ENCODE peak calls at places on chromosomes 5 and 9, in eight cellular contexts. T is left ventricle myocardium inferior, N is uterus, I is mammary epithelial cell, J is ascending aorta, S is MM.1S, F is colonic mucosa, C is left lung. L is an unnamed sample.

GRCh38 chr5:151570512-151571269 is 20.4 kb downstream of the FAT2 start:
- DNase-seq in T (no peak), N (no peak), I (peak; percentile 77), J (peak; percentile 51), S (no peak), F (no peak), C (no peak), L (no peak)

GRCh38 chr5:88692979-88693932 is 189.7 kb downstream of the MEF2C start:
- DNase-seq in T (no peak), N (no peak), I (no peak), J (no peak), S (no peak), F (no peak), C (no peak), L (no peak)

GRCh38 chr5:157718529-157718928 is 12.7 kb upstream of the THG1L start:
- DNase-seq in T (no peak), N (no peak), I (peak; percentile 52), J (no peak), S (peak; percentile 39), F (peak; percentile 36), C (no peak), L (peak; percentile 77)

GRCh38 chr9:89436963-89437625 is 60.8 kb downstream of the SEMA4D start:
- DNase-seq in T (no peak), N (no peak), I (peak; percentile 17), J (peak; percentile 68), S (peak; percentile 96), F (peak; percentile 79), C (no peak), L (peak; percentile 32)

GRCh38 chr5:137561572-137561971 is 62.4 kb upstream of the SPOCK1 start:
- DNase-seq in T (no peak), N (no peak), I (peak; percentile 41), J (no peak), S (no peak), F (no peak), C (no peak), L (no peak)

GRCh38 chr9:8628771-8629170 is 829.2 kb upstream of the DMAC1 start:
- DNase-seq in T (no peak), N (no peak), I (no peak), J (no peak), S (no peak), F (no peak), C (no peak), L (no peak)

GRCh38 chr5:149264432-149265069 is 7.1 kb upstream of the AFAP1L1 start:
- DNase-seq in T (no peak), N (no peak), I (peak; percentile 64), J (no peak), S (peak; percentile 90), F (peak; percentile 32), C (no peak), L (peak; percentile 66)

GRCh38 chr9:85743290-85744128 is 1.8 kb upstream of the AGTPBP1 start:
- DNase-seq in T (no peak), N (no peak), I (peak; percentile 90), J (no peak), S (no peak), F (peak; percentile 56), C (peak; percentile 76), L (no peak)

GRCh38 chr9:113933188-113933587 is 57.1 kb downstream of the ZNF618 start:
- DNase-seq in T (no peak), N (no peak), I (no peak), J (peak; percentile 87), S (no peak), F (peak; percentile 12), C (no peak), L (no peak)

GRCh38 chr5:136001531-136001930 is 27.3 kb upstream of the TGFBI start:
- DNase-seq in T (no peak), N (no peak), I (no peak), J (no peak), S (no peak), F (no peak), C (no peak), L (no peak)

GRCh38 chr5:169602535-169602934 is 19.0 kb downstream of the SPDL1 start:
- DNase-seq in T (no peak), N (no peak), I (no peak), J (no peak), S (no peak), F (no peak), C (no peak), L (no peak)
- H3K36me3 ChIP-seq in T (peaks cover 57% of the 10 kb centered on the region), N (no peaks in the 10 kb centered on the region), I (peaks cover 29% of the 10 kb centered on the region), J (peaks cover 25% of the 10 kb centered on the region), S (peaks cover 3% of the 10 kb centered on the region), F (no peaks in the 10 kb centered on the region), C (peaks cover 55% of the 10 kb centered on the region), L (peaks cover 28% of the 10 kb centered on the region)

DNA sequence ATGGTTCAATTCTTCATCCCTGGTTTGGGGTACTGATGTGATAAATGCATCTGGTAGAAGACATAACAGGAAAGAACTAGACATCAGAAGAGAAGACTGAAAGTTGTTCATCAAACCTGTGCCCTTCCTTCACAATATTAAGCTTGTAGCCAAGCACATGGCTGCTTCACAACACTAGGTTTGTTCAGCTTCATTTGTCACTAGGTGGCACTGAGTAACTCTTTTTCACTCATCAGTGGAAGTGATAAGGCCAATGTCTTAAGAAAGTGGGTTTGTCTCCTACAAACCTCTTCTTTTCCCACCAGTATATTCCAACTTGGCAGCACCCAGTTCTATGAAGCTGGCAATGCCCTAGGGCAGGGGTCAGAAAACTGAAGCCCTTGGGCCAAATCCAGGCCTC is 26.9 kb downstream of the ZNF484 start:
- DNase-seq in T (no peak), N (no peak), I (no peak), J (no peak), S (no peak), F (no peak), C (no peak), L (no peak)
- H3K36me3 ChIP-seq in T (peaks cover 100% of the 10 kb centered on the region), N (no peaks in the 10 kb centered on the region), I (peaks cover 14% of the 10 kb centered on the region), J (peaks cover 100% of the 10 kb centered on the region), S (peaks cover 21% of the 10 kb centered on the region), F (peaks cover 25% of the 10 kb centered on the region), C (peaks cover 99% of the 10 kb centered on the region), L (peaks cover 86% of the 10 kb centered on the region)

GRCh38 chr9:33065157-33066076 is 11.1 kb downstream of the SMU1 start:
- DNase-seq in T (no peak), N (no peak), I (no peak), J (no peak), S (peak; percentile 39), F (no peak), C (no peak), L (no peak)
- H3K36me3 ChIP-seq in T (peaks cover 98% of the 10 kb centered on the region), N (no peaks in the 10 kb centered on the region), I (peaks cover 22% of the 10 kb centered on the region), J (peaks cover 80% of the 10 kb centered on the region), S (peaks cover 14% of the 10 kb centered on the region), F (peaks cover 13% of the 10 kb centered on the region), C (peaks cover 100% of the 10 kb centered on the region), L (peaks cover 87% of the 10 kb centered on the region)

GRCh38 chr5:160268111-160268510 is 38.8 kb downstream of the FABP6 start:
- DNase-seq in T (no peak), N (no peak), I (no peak), J (no peak), S (no peak), F (no peak), C (no peak), L (no peak)
- H3K36me3 ChIP-seq in T (no peaks in the 10 kb centered on the region), N (no peaks in the 10 kb centered on the region), I (peaks cover 3% of the 10 kb centered on the region), J (no peaks in the 10 kb centered on the region), S (no peaks in the 10 kb centered on the region), F (no peaks in the 10 kb centered on the region), C (no peaks in the 10 kb centered on the region), L (no peaks in the 10 kb centered on the region)

GRCh38 chr5:1332461-1333001 is 12.4 kb downstream of the CLPTM1L start:
- DNase-seq in T (no peak), N (no peak), I (no peak), J (no peak), S (no peak), F (no peak), C (no peak), L (no peak)
- H3K36me3 ChIP-seq in T (peaks cover 76% of the 10 kb centered on the region), N (no peaks in the 10 kb centered on the region), I (peaks cover 24% of the 10 kb centered on the region), J (peaks cover 80% of the 10 kb centered on the region), S (peaks cover 61% of the 10 kb centered on the region), F (peaks cover 13% of the 10 kb centered on the region), C (peaks cover 77% of the 10 kb centered on the region), L (peaks cover 75% of the 10 kb centered on the region)

DNA sequence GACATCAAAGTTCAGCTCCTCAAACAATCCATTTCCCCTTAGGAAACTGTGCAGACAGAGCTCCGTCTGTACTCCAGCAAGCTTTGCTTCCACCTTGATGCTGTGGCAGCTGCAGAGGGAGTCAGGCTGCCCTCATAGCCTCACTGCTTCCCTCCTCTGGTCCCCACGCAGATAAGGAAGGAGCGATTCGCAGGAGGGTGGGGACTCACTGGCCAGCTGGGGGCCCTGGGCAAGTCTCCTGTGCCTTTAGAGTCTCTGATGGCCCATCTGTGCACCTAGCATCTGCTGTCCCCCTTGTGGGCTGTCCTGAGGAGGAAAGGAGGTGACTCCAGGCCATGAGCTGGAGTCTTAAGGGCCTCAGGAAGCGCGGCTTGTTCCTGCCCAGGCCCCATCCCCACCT is 121.5 kb downstream of the ENTREP1 start:
- DNase-seq in T (no peak), N (no peak), I (no peak), J (no peak), S (no peak), F (no peak), C (no peak), L (no peak)
- H3K36me3 ChIP-seq in T (peaks cover 14% of the 10 kb centered on the region), N (no peaks in the 10 kb centered on the region), I (no peaks in the 10 kb centered on the region), J (peaks cover 27% of the 10 kb centered on the region), S (no peaks in the 10 kb centered on the region), F (no peaks in the 10 kb centered on the region), C (no peaks in the 10 kb centered on the region), L (no peaks in the 10 kb centered on the region)

GRCh38 chr9:92637331-92637730 is 32.6 kb downstream of the IPPK start:
- DNase-seq in T (no peak), N (peak; percentile 13), I (no peak), J (peak; percentile 63), S (no peak), F (no peak), C (peak; percentile 72), L (no peak)
- H3K36me3 ChIP-seq in T (peaks cover 99% of the 10 kb centered on the region), N (no peaks in the 10 kb centered on the region), I (peaks cover 32% of the 10 kb centered on the region), J (peaks cover 77% of the 10 kb centered on the region), S (no peaks in the 10 kb centered on the region), F (peaks cover 8% of the 10 kb centered on the region), C (peaks cover 100% of the 10 kb centered on the region), L (peaks cover 70% of the 10 kb centered on the region)

GRCh38 chr5:96753848-96754247 is 53.9 kb downstream of the ERAP1 start:
- DNase-seq in T (no peak), N (no peak), I (no peak), J (no peak), S (no peak), F (no peak), C (no peak), L (no peak)

GRCh38 chr5:96750110-96750822 is 57.5 kb downstream of the ERAP1 start:
- DNase-seq in T (no peak), N (no peak), I (no peak), J (no peak), S (no peak), F (no peak), C (no peak), L (no peak)

GRCh38 chr5:96752341-96753016 is 55.3 kb downstream of the ERAP1 start:
- DNase-seq in T (no peak), N (peak; percentile 46), I (peak; percentile 12), J (no peak), S (peak; percentile 66), F (peak; percentile 64), C (no peak), L (peak; percentile 26)

GRCh38 chr5:96751203-96752169 is 56.3 kb downstream of the ERAP1 start:
- DNase-seq in T (no peak), N (no peak), I (no peak), J (no peak), S (peak; percentile 78), F (no peak), C (no peak), L (no peak)

GRCh38 chr5:96753017-96753397 is 54.7 kb downstream of the ERAP1 start:
- DNase-seq in T (no peak), N (no peak), I (no peak), J (no peak), S (no peak), F (no peak), C (no peak), L (no peak)
- H3K36me3 ChIP-seq in T (peaks cover 90% of the 10 kb centered on the region), N (no peaks in the 10 kb centered on the region), I (peaks cover 66% of the 10 kb centered on the region), J (peaks cover 90% of the 10 kb centered on the region), S (no peaks in the 10 kb centered on the region), F (peaks cover 49% of the 10 kb centered on the region), C (peaks cover 91% of the 10 kb centered on the region), L (peaks cover 94% of the 10 kb centered on the region)

L was measured in CD4-positive, CD25-positive, alpha-beta regulatory T cell.